ENCODE peak calls at places on chromosomes 3 and 15, in four cellular contexts. U, Z, H and X are unnamed samples.

GRCh38 chr15:45314960-45315359 is 62.9 kb downstream of the SLC28A2 start:
- DNase-seq in U (peak; percentile 5), Z (no peak), H (no peak), X (no peak)

GRCh38 chr15:78415284-78415683 is 22.7 kb upstream of the IREB2 start:
- DNase-seq in U (no peak), Z (peak; percentile 13), H (no peak), X (no peak)

GRCh38 chr3:8656240-8656639 is 11.6 kb upstream of the SSUH2 start:
- DNase-seq in U (no peak), Z (no peak), H (no peak), X (no peak)

GRCh38 chr3:161474691-161475090 is 21.9 kb upstream of the OTOL1 start:
- DNase-seq in U (no peak), Z (no peak), H (no peak), X (no peak)

GRCh38 chr3:157294953-157295352 is 135.0 kb upstream of the CCNL1 start:
- DNase-seq in U (no peak), Z (no peak), H (no peak), X (no peak)

GRCh38 chr3:186318135-186318534 is 43.9 kb downstream of the DGKG start:
- DNase-seq in U (no peak), Z (peak; percentile 7), H (no peak), X (no peak)

GRCh38 chr3:129736070-129736469 is 129.6 kb upstream of the PLXND1 start:
- DNase-seq in U (no peak), Z (no peak), H (no peak), X (no peak)

GRCh38 chr15:70094690-70095311 is 2.9 kb downstream of the TLE3 start:
- DNase-seq in U (no peak), Z (no peak), H (no peak), X (no peak)

GRCh38 chr15:66803182-66803729 is 101.2 kb downstream of the SMAD6 start:
- DNase-seq in U (peak; percentile 64), Z (peak; percentile 95), H (peak; percentile 91), X (peak; percentile 94)

GRCh38 chr3:39387411-39387975 is 4.3 kb downstream of the SLC25A38 start:
- DNase-seq in U (no peak), Z (no peak), H (no peak), X (no peak)

GRCh38 chr3:149390772-149391212 is 13.3 kb upstream of the TM4SF1 start:
- DNase-seq in U (no peak), Z (peak; percentile 49), H (no peak), X (no peak)

GRCh38 chr3:39185959-39186691 is 6.3 kb downstream of the XIRP1 start:
- DNase-seq in U (no peak), Z (no peak), H (peak; percentile 57), X (no peak)

GRCh38 chr3:8938021-8938420 is 25.3 kb downstream of the RAD18 start:
- DNase-seq in U (no peak), Z (no peak), H (no peak), X (no peak)

GRCh38 chr3:119637679-119638525 is 22.5 kb downstream of the POPDC2 start:
- DNase-seq in U (no peak), Z (peak; percentile 83), H (no peak), X (peak; percentile 74)

GRCh38 chr3:32947466-32948238 is 3.8 kb upstream of the CCR4 start:
- DNase-seq in U (peak; percentile 86), Z (peak; percentile 83), H (peak; percentile 88), X (peak; percentile 39)

GRCh38 chr3:190120161-190121060 is at the start of gene P3H2:
- DNase-seq in U (peak; percentile 82), Z (peak; percentile 87), H (peak; percentile 87), X (no peak)

GRCh38 chr3:104629038-104629437 is 737.7 kb upstream of the ALCAM start:
- DNase-seq in U (no peak), Z (peak; percentile 37), H (no peak), X (peak; percentile 29)

GRCh38 chr3:52679139-52679538 is 6.6 kb downstream of the PBRM1 start:
- DNase-seq in U (no peak), Z (no peak), H (no peak), X (no peak)

GRCh38 chr3:54954019-54954418 is 26.2 kb upstream of the LRTM1 start:
- DNase-seq in U (no peak), Z (peak; percentile 77), H (no peak), X (peak; percentile 65)

GRCh38 chr3:51538459-51539290 is at the start of gene RAD54L2:
- DNase-seq in U (peak; percentile 85), Z (peak; percentile 63), H (peak; percentile 93), X (peak; percentile 25)

DNA sequence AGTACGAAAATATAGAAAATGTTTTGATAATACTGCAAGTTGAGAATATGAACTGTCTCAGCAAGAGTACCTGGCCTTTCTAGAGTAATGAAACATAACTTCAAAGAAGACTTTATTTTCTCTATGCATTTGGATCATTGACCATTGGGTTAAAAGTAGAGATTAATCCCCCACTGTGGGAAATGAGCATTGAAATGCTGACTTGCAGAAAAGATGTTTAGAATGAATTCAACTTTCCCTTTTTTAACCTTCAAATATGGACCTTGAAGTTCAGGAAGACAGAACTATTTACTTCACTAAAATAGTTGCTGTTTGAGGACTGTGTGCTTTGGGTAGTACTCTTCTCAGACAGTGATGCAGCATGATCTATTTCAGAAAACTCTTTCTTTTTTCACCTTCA is 75.7 kb downstream of the NLGN1 start:
- DNase-seq in U (no peak), Z (no peak), H (no peak), X (no peak)
- TF ChIP-seq CTCF in U (no peak), Z (no peak), H (no peak), X (no peak)

GRCh38 chr3:101796076-101796475 is 17.1 kb downstream of the NXPE3 start:
- DNase-seq in U (no peak), Z (no peak), H (no peak), X (no peak)

GRCh38 chr3:101803939-101804338 is 24.9 kb downstream of the NXPE3 start:
- DNase-seq in U (no peak), Z (no peak), H (no peak), X (no peak)

GRCh38 chr3:101803152-101803782 is 24.3 kb downstream of the NXPE3 start:
- DNase-seq in U (peak; percentile 40), Z (peak; percentile 38), H (no peak), X (no peak)

GRCh38 chr3:101802179-101802578 is 23.2 kb downstream of the NXPE3 start:
- DNase-seq in U (no peak), Z (no peak), H (no peak), X (no peak)

GRCh38 chr3:101801174-101801573 is 22.2 kb downstream of the NXPE3 start:
- DNase-seq in U (no peak), Z (no peak), H (no peak), X (no peak)
- TF ChIP-seq CTCF in U (no peak), Z (no peak), H (no peak), X (no peak)

DNA sequence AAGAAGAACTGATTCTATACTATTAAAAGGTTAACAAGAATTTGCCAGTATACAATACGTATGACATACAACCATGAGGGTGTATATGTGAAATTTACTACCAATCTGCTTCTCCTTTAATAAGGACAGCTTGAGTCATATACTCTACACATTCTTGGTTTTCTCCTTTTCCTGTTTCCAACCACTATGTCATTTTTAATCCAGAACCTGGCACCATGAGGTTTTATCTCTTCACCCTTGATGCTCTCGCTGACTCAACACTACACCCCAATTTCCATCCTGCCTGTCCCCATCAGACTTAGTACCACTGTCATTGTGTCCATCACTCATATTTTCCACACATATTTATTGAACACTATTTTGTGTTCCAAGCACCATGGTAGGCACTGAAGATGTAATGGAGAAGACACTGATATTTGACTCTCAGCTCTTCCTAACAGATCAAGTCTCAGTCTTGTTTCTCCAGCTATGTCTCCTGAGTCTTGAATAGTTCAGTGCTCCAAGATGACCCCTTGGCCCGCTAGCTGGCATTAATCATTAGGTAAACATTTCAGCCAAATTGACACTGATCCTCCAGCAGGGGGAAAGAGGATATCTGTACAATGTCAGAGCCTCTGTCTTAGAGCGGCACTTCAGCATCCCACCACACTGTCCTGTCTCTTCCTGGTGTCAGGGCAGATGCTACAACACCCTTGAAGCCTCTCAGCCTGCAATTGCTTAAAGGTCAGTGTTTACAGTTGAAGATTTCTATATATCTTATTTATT is 11.2 kb upstream of the COL8A1 start:
- DNase-seq in U (no peak), Z (peak; percentile 51), H (no peak), X (no peak)
- TF ChIP-seq CTCF in U (no peak), Z (peak; percentile 61), H (no peak), X (no peak)

GRCh38 chr3:141875893-141876380 is 506 bp upstream of the ATP1B3 start:
- DNase-seq in U (peak; percentile 52), Z (peak; percentile 56), H (peak; percentile 85), X (no peak)
- TF ChIP-seq CTCF in U (no peak), Z (no peak), H (no peak), X (no peak)